ENCODE peak calls at places on chromosomes 7 and 10, in four cellular contexts. One of them, this sample, is unnamed.

GRCh38 chr7:12765431-12766100 is 78.1 kb downstream of the ARL4A start:
- DNase-seq in uterus: no peak
- DNase-seq in astrocyte of the cerebellum: no peak
- DNase-seq in HCT116: no peak
- DNase-seq in this sample: no peak

GRCh38 chr7:157461805-157462771 is 125.3 kb downstream of the DNAJB6 start:
- DNase-seq in uterus: no peak
- DNase-seq in astrocyte of the cerebellum: no peak
- DNase-seq in HCT116: no peak
- DNase-seq in this sample: no peak

GRCh38 chr7:142463401-142463850 is 205.6 kb upstream of the PRSS58 start:
- DNase-seq in uterus: no peak
- DNase-seq in astrocyte of the cerebellum: no peak
- DNase-seq in HCT116: no peak
- DNase-seq in this sample: no peak

GRCh38 chr10:112951349-112952281 is 1.6 kb downstream of the TCF7L2 start:
- DNase-seq in uterus: peak
- DNase-seq in astrocyte of the cerebellum: no peak
- DNase-seq in HCT116: peak
- DNase-seq in this sample: no peak

GRCh38 chr7:114358911-114359310 is 55.7 kb upstream of the FOXP2 start:
- DNase-seq in uterus: no peak
- DNase-seq in astrocyte of the cerebellum: no peak
- DNase-seq in HCT116: no peak
- DNase-seq in this sample: no peak

GRCh38 chr7:25402528-25402927 is 174.2 kb upstream of the NPVF start:
- DNase-seq in uterus: no peak
- DNase-seq in astrocyte of the cerebellum: no peak
- DNase-seq in HCT116: no peak
- DNase-seq in this sample: no peak

GRCh38 chr7:141189231-141189630 is 115.4 kb downstream of the TMEM178B start:
- DNase-seq in uterus: no peak
- DNase-seq in astrocyte of the cerebellum: no peak
- DNase-seq in HCT116: no peak
- DNase-seq in this sample: no peak

GRCh38 chr7:151137076-151137611 is 30.4 kb downstream of the GBX1 start:
- DNase-seq in uterus: no peak
- DNase-seq in astrocyte of the cerebellum: no peak
- DNase-seq in HCT116: no peak
- DNase-seq in this sample: no peak

GRCh38 chr10:24428410-24428782 is 219.5 kb downstream of the KIAA1217 start:
- DNase-seq in uterus: no peak
- DNase-seq in astrocyte of the cerebellum: no peak
- DNase-seq in HCT116: peak
- DNase-seq in this sample: no peak

GRCh38 chr10:126933116-126933515 is 27.9 kb downstream of the DOCK1 start:
- DNase-seq in uterus: no peak
- DNase-seq in astrocyte of the cerebellum: no peak
- DNase-seq in HCT116: no peak
- DNase-seq in this sample: no peak

GRCh38 chr7:148700693-148701092 is 2.0 kb downstream of the CUL1 start:
- DNase-seq in uterus: no peak
- DNase-seq in astrocyte of the cerebellum: peak
- DNase-seq in HCT116: no peak
- DNase-seq in this sample: peak

GRCh38 chr10:11165591-11166543 is 148.2 kb downstream of the CELF2 start:
- DNase-seq in uterus: peak
- DNase-seq in astrocyte of the cerebellum: no peak
- DNase-seq in HCT116: no peak
- DNase-seq in this sample: no peak

GRCh38 chr10:112213836-112214235 is 30.3 kb upstream of the GPAM start:
- DNase-seq in uterus: no peak
- DNase-seq in astrocyte of the cerebellum: no peak
- DNase-seq in HCT116: no peak
- DNase-seq in this sample: no peak

GRCh38 chr7:34066968-34067367 is 161.6 kb downstream of the BMPER start:
- DNase-seq in uterus: no peak
- DNase-seq in astrocyte of the cerebellum: no peak
- DNase-seq in HCT116: no peak
- DNase-seq in this sample: no peak

GRCh38 chr7:150850273-150850672 is 2.0 kb upstream of the AOC1 start:
- DNase-seq in uterus: no peak
- DNase-seq in astrocyte of the cerebellum: no peak
- DNase-seq in HCT116: no peak
- DNase-seq in this sample: no peak

GRCh38 chr7:91632948-91633519 is 247.5 kb downstream of the MTERF1 start:
- DNase-seq in uterus: no peak
- DNase-seq in astrocyte of the cerebellum: no peak
- DNase-seq in HCT116: no peak
- DNase-seq in this sample: no peak

GRCh38 chr7:140214075-140214684 is 37.4 kb upstream of the KDM7A start:
- DNase-seq in uterus: no peak
- DNase-seq in astrocyte of the cerebellum: peak
- DNase-seq in HCT116: no peak
- DNase-seq in this sample: no peak

GRCh38 chr7:155456772-155457543 is 971 bp upstream of the EN2 start:
- DNase-seq in uterus: peak
- DNase-seq in astrocyte of the cerebellum: peak
- DNase-seq in HCT116: no peak
- DNase-seq in this sample: peak

GRCh38 chr7:123716877-123717276 is 31.9 kb downstream of the WASL start:
- DNase-seq in uterus: no peak
- DNase-seq in astrocyte of the cerebellum: no peak
- DNase-seq in HCT116: no peak
- DNase-seq in this sample: no peak

GRCh38 chr7:53350241-53350640 is 314.8 kb downstream of the POM121L12 start:
- DNase-seq in uterus: no peak
- DNase-seq in astrocyte of the cerebellum: no peak
- DNase-seq in HCT116: no peak
- DNase-seq in this sample: no peak

GRCh38 chr10:118741994-118742393 is 12.8 kb downstream of the CACUL1 start:
- DNase-seq in uterus: no peak
- DNase-seq in astrocyte of the cerebellum: no peak
- DNase-seq in HCT116: no peak
- DNase-seq in this sample: no peak

GRCh38 chr7:143519411-143520131 is 41.9 kb downstream of the TAS2R41 start:
- DNase-seq in uterus: no peak
- DNase-seq in astrocyte of the cerebellum: peak
- DNase-seq in HCT116: no peak
- DNase-seq in this sample: peak

GRCh38 chr10:66931949-66932343 is 6.1 kb downstream of the LRRTM3 start:
- DNase-seq in uterus: no peak
- DNase-seq in astrocyte of the cerebellum: no peak
- DNase-seq in HCT116: no peak
- DNase-seq in this sample: no peak

GRCh38 chr10:10657139-10657760 is 360.4 kb upstream of the CELF2 start:
- DNase-seq in uterus: no peak
- DNase-seq in astrocyte of the cerebellum: no peak
- DNase-seq in HCT116: no peak
- DNase-seq in this sample: no peak

DNA sequence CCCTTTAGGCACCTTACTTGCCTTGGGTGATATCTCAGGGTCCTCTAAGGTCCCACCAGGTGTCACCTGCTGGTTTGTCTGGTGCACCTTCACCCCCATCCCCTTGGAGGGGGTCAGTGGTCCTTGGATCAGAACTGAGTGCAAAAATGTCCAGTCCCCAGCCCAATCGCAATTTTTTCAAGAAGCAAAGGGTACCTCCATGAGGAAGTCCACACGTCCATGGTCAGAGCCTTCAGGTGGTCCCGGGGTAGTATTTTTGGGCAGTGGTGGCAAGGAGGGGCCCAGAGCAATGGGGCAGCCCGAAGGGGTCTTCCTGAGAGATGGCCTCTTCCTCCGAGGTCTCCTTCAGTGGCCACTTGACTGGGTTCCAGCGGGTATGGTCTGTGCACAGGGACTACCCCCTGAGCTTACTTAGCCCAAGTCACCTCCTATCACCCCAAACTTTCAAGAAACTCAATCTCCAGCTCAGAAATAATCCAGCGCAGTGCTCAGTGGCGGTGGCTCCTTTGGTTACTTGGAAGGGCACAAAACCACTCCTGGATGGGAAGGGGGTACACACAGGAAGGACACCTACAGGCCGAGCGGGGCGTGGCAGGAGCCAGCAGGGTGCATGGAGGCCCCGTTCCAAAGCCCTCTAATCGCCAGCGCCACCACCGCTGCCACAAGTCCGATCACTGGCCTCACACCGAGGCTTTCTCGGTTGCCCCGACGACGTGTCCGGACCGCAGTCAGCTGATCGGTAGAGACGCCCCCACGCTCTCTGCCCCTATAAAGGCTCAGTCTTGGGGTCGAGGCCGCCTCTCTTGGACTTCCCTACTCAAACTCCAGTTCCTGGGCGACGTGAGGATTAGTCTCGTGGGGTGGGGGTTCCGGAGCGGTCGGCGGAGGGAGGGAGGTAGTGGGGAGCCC is 4.5 kb downstream of the SAP25 start:
- DNase-seq in uterus: peak
- DNase-seq in astrocyte of the cerebellum: no peak
- DNase-seq in HCT116: no peak
- DNase-seq in this sample: no peak
- TF ChIP-seq CTCF in uterus: peak
- TF ChIP-seq CTCF in astrocyte of the cerebellum: peak
- TF ChIP-seq CTCF in HCT116: peak
- TF ChIP-seq CTCF in this sample: peak

DNA sequence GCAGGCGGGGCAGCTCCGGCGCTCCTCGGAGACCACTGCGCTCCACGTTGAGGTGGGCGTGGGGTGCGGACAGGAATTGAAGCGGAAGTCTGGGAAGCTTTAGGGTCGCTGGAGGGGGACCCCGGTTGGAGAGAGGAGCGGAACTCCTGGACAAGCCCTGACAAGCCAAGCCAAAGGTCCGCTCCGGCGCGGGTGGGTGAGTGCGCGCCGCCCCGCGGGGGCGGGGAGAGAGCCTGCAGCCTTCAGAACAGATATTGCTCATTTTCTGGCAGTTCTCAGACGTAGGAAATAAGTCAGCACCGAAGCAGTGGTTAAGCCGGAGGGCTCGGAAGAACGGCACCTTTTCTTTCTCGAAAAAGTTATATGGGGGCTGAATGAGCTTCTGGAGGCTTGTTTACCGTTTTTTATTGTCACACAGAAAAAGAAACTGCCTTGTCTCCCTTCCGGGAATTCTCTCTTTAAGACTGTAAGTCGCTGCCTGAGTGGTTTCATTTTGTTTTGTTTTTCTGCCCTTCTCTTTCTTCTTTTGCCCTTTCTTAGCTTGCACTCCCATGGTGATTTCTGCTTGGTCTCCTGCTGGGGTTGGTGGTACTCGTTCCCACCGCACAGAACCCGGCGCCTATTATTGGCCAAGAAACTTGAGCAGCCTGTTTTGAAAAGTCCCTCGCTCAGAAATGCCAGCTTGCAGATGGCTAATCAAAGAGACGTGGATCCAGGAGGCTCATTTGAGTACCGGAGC is 732 bp downstream of the FAS start:
- DNase-seq in uterus: peak
- DNase-seq in astrocyte of the cerebellum: peak
- DNase-seq in HCT116: peak
- DNase-seq in this sample: no peak
- TF ChIP-seq CTCF in uterus: peak
- TF ChIP-seq CTCF in astrocyte of the cerebellum: peak
- TF ChIP-seq CTCF in HCT116: no peak
- TF ChIP-seq CTCF in this sample: no peak

DNA sequence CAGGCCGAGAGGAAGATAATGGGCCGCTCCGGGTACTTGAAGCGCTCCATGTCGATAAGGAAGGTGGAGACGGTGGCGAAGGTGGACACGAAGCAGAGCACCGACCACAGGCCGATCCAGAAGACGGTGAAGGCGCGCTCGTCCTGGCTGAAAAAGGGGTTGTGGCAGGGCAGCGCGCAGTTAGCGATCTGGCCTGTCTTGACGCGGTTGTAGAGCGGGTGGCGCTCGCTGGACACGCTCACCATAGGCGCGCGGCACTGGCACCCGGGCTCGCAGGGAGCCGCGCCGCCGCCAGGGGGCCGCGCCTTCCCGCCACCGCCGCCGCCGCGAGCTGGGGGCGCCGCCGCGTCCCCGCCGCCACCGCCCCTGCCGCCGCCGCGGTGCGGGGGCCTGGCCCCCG is 1.6 kb downstream of the FZD8 start:
- DNase-seq in uterus: peak
- DNase-seq in astrocyte of the cerebellum: peak
- DNase-seq in HCT116: no peak
- DNase-seq in this sample: no peak
- TF ChIP-seq CTCF in uterus: peak
- TF ChIP-seq CTCF in astrocyte of the cerebellum: peak
- TF ChIP-seq CTCF in HCT116: no peak
- TF ChIP-seq CTCF in this sample: peak

GRCh38 chr7:69825031-69825681 is 226.9 kb downstream of the AUTS2 start:
- DNase-seq in uterus: no peak
- DNase-seq in astrocyte of the cerebellum: no peak
- DNase-seq in HCT116: no peak
- DNase-seq in this sample: no peak
- TF ChIP-seq CTCF in uterus: no peak
- TF ChIP-seq CTCF in astrocyte of the cerebellum: peak
- TF ChIP-seq CTCF in HCT116: no peak
- TF ChIP-seq CTCF in this sample: no peak

DNA sequence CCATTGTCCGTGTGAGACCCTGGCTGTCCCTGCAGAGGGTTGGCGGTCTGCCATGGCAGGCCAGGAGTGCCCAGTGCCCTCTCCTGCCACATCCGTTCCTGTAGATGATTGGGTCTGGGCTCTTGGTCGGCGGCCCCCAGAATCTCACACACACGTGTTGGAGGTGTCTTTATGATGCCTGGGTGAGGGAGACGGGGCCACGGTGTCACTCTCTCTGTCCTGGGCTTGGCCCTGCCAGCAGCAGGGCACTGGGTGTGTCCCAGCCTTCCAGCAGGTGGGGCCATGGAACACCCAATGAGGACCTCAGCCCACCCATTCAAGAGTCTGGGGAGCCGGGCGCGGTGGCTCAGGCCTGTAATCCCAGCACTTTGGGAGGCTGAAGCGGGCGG is 30.2 kb downstream of the UNC5B start:
- DNase-seq in uterus: no peak
- DNase-seq in astrocyte of the cerebellum: no peak
- DNase-seq in HCT116: no peak
- DNase-seq in this sample: no peak
- TF ChIP-seq CTCF in uterus: no peak
- TF ChIP-seq CTCF in astrocyte of the cerebellum: no peak
- TF ChIP-seq CTCF in HCT116: no peak
- TF ChIP-seq CTCF in this sample: peak

GRCh38 chr7:96167424-96167823 is 154.5 kb downstream of the SLC25A13 start:
- DNase-seq in uterus: no peak
- DNase-seq in astrocyte of the cerebellum: no peak
- DNase-seq in HCT116: no peak
- DNase-seq in this sample: no peak
- TF ChIP-seq CTCF in uterus: no peak
- TF ChIP-seq CTCF in astrocyte of the cerebellum: no peak
- TF ChIP-seq CTCF in HCT116: no peak
- TF ChIP-seq CTCF in this sample: no peak

DNA sequence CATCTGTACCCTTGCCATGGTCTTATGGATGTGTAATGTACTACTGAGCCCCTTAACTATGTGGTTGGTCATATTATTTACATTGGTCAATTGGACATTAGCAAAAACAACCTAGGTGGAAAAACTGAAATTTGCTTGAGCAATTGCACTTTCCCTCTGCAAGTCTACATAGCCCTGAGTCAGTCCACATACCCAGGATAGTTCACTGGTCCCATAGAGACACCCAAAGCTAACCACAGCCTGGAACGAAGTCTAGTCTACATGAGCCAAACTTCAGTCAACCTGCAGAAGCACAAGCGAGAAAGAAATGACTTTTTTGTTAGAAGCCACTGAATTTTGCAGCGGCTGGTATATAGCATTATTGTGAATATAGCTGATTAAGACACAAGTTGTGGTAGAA is 37.6 kb upstream of the COL1A2 start:
- DNase-seq in uterus: no peak
- DNase-seq in astrocyte of the cerebellum: no peak
- DNase-seq in HCT116: no peak
- DNase-seq in this sample: no peak
- TF ChIP-seq CTCF in uterus: no peak
- TF ChIP-seq CTCF in astrocyte of the cerebellum: no peak
- TF ChIP-seq CTCF in HCT116: no peak
- TF ChIP-seq CTCF in this sample: no peak

This sample was measured in retinal pigment epithelial cell.